ENCODE peak calls at places on chromosomes 13 and 19, in four cellular contexts. H is SK-N-SH, X is upper lobe of left lung, G is transverse colon. Y is an unnamed sample. For H3K36me3, the result is how much of the 10 kb centered on the place peaks cover.

GRCh38 chr13:113976711-113977684 is 3.1 kb upstream of the C13orf46 start:
- DNase-seq in G (no peak), X (peak), H (no peak), Y (peak)

GRCh38 chr13:75876371-75877050 is 240.4 kb downstream of the LMO7 start:
- DNase-seq in G (peak), H (peak), X (no peak), Y (no peak)

GRCh38 chr19:45223879-45224278 is 21.3 kb downstream of the EXOC3L2 start:
- DNase-seq in X (no peak), G (no peak), H (peak), Y (no peak)

GRCh38 chr13:38223093-38223492 is 126.6 kb upstream of the UFM1 start:
- DNase-seq in X (no peak), H (no peak), G (no peak), Y (no peak)

GRCh38 chr19:35790981-35791813 is 15.8 kb downstream of the ARHGAP33 start:
- DNase-seq in H (no peak), X (peak), G (no peak), Y (no peak)

GRCh38 chr19:15048128-15048527 is 1.2 kb upstream of the CASP14 start:
- DNase-seq in X (no peak), G (no peak), H (no peak), Y (no peak)

GRCh38 chr19:50331187-50332013 is 2.2 kb upstream of the KCNC3 start:
- DNase-seq in X (no peak), G (no peak), H (no peak), Y (peak)

GRCh38 chr19:31963741-31964140 is 381.7 kb upstream of the ZNF507 start:
- DNase-seq in G (no peak), H (no peak), X (no peak), Y (no peak)

GRCh38 chr13:52737900-52738299 is 1.7 kb downstream of the CNMD start:
- DNase-seq in X (no peak), G (no peak), H (peak), Y (no peak)

GRCh38 chr19:2270572-2271515 is 11.1 kb downstream of the PEAK3 start:
- DNase-seq in G (peak), X (peak), H (peak), Y (peak)

GRCh38 chr19:2475018-2475701 is 767 bp upstream of the GADD45B start:
- DNase-seq in G (peak), X (peak), H (peak), Y (peak)

GRCh38 chr13:114281351-114282142 is at the start of gene UPF3A:
- DNase-seq in H (peak), G (peak), X (peak), Y (peak)

GRCh38 chr19:53961523-53962345 is 1.0 kb upstream of the CACNG8 start:
- DNase-seq in X (peak), H (peak), G (no peak), Y (no peak)

DNA sequence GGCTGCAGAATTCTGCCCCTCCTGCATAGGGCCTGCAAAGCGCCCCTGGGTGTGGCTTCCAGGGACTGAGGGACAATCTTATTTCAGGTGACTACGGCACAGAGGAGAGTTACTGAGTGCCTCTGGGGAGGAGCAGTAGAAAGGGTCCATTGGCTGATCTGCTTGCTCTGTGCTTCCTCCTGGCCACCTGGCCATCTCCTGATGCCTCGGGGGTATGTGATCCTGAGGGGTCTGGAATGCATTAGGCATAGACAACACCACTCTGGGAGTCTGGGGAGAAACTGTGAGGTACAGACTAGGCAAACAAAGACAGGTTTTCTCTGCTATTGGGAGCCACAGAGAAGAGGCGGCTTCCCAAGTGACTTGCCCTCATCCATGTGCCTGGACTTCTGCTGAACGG is 2.8 kb downstream of the KCTD15 start:
- DNase-seq in H (peak), X (no peak), G (no peak), Y (no peak)
- H3K4me3 ChIP-seq in H (no peak), X (peak), G (no peak), Y (no peak)

DNA sequence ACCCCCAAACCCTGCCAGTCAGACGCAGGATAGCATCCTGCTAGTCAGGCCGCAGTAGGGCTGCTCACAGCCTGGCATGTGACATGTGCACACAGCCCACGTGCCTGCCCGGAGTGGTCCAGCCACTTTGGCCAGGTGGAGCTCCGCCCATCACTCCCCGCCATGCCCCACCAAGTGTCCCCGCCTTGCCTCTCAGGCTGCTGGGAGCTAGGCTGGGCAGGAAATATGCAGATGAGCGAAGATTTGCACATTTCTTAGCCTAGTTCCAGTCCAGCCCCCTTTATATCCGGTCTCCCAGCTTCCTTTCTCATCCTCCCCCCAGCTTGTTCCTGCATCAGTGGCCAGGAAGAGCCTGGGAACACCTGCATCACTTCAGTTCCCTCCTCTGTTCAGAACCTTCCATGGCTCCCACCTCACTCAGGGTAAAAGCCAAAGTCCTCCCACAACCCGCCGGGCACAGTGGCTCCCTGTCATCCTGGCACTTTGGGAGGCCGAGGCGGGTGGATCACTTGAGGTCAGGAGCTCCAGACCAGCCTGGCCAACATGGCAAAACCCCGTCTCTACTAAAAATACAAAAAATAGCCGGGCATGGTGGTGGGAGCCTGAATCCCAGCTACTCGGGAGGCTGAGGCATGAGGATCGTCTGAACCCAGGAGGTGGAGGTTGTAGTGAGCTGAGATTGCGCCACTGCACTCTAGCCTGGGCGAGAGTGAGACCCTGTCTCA is 2.3 kb upstream of the DOCK6 start:
- DNase-seq in G (peak), H (no peak), X (peak), Y (no peak)
- TF ChIP-seq POLR2AphosphoS5 in G (peak), H (no peak), X (peak), Y (peak)

GRCh38 chr19:13087795-13088537 is 14.7 kb downstream of the LYL1 start:
- DNase-seq in H (no peak), X (no peak), G (no peak), Y (no peak)

GRCh38 chr19:13083627-13084026 is 19.0 kb downstream of the LYL1 start:
- DNase-seq in H (no peak), G (no peak), X (no peak), Y (no peak)

GRCh38 chr19:13087295-13087694 is 15.4 kb downstream of the LYL1 start:
- DNase-seq in G (no peak), X (no peak), H (no peak), Y (no peak)

GRCh38 chr19:13086341-13086740 is 16.3 kb downstream of the LYL1 start:
- DNase-seq in G (no peak), H (no peak), X (no peak), Y (no peak)

GRCh38 chr19:13085673-13086072 is 17.0 kb downstream of the LYL1 start:
- DNase-seq in G (no peak), X (no peak), H (no peak), Y (no peak)
- H3K36me3 ChIP-seq in G (under half), X (under half), H (under half), Y (under half)

GRCh38 chr13:98252931-98253470 is 75.9 kb upstream of the RNF113B start:
- DNase-seq in H (no peak), X (no peak), G (no peak), Y (no peak)

GRCh38 chr13:98251708-98252107 is 74.6 kb upstream of the RNF113B start:
- DNase-seq in H (no peak), X (no peak), G (no peak), Y (no peak)

GRCh38 chr13:98254541-98254940 is 77.5 kb upstream of the RNF113B start:
- DNase-seq in X (no peak), G (no peak), H (peak), Y (no peak)

GRCh38 chr13:98258226-98258625 is 81.2 kb upstream of the RNF113B start:
- DNase-seq in G (no peak), H (no peak), X (no peak), Y (no peak)

GRCh38 chr13:98253526-98253925 is 76.5 kb upstream of the RNF113B start:
- DNase-seq in G (no peak), X (no peak), H (no peak), Y (no peak)
- H3K4me3 ChIP-seq in G (no peak), X (no peak), H (no peak), Y (no peak)

GRCh38 chr19:51547397-51548212 is 16.1 kb upstream of the SIGLEC6 start:
- DNase-seq in X (no peak), H (no peak), G (no peak), Y (no peak)
- TF ChIP-seq POLR2AphosphoS5 in X (no peak), H (no peak), G (no peak), Y (no peak)

GRCh38 chr13:79341202-79341601 is 64.9 kb downstream of the RBM26 start:
- DNase-seq in H (no peak), X (no peak), G (no peak), Y (no peak)

GRCh38 chr13:79336971-79337370 is 69.1 kb downstream of the RBM26 start:
- DNase-seq in H (no peak), X (peak), G (no peak), Y (no peak)

GRCh38 chr13:79338343-79338742 is 67.7 kb downstream of the RBM26 start:
- DNase-seq in H (no peak), X (no peak), G (no peak), Y (no peak)

GRCh38 chr13:79346300-79346914 is 59.6 kb downstream of the RBM26 start:
- DNase-seq in H (no peak), X (no peak), G (no peak), Y (no peak)

DNA sequence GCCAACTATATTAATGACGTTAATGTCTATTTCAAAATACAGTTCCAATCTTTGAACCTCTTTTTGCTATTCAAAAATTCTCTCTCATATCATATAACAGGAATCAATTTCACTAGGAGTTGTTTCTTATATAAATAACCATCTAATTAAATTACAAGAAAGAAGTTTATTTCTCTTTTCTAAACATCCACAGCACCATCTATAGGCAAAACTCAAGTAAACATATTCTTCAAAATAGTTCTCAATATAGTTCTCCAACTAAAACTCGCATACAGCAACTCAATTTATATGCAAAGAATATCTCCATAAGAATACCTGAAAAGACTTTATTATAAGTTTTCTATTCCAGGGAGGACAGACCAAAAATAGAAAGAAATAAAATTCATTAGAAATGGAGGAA is 65.6 kb downstream of the RBM26 start:
- DNase-seq in G (no peak), X (no peak), H (no peak), Y (no peak)
- H3K36me3 ChIP-seq in G (under half), X (under half), H (half or more), Y (half or more)

Y was measured in spleen.